ENCODE peak calls at places on chromosomes 11 and 22, in five cellular contexts. P is stimulated activated CD4-positive, alpha-beta T cell treated with anti-CD3 and anti-CD28 coated beads, Interleukin-15, amount 100 ng/mL, for 24 hours; M is activated CD8-positive, alpha-beta memory T cell treated with anti-CD3 and anti-CD28 coated beads for 1 hour; A is 8988T; E is amniotic stem cell. S is an unnamed sample.

GRCh38 chr22:45452565-45453449 is 39.3 kb downstream of the RIBC2 start:
- DNase-seq in A (no peak), P (no peak), E (no peak), M (no peak), S (no peak)

GRCh38 chr11:21625982-21626381 is 566.9 kb upstream of the ANO5 start:
- DNase-seq in P (peak; percentile 1), M (no peak), A (no peak), E (no peak), S (no peak)

GRCh38 chr22:42114721-42115120 is 15.9 kb downstream of the CYP2D6 start:
- DNase-seq in M (no peak), P (no peak), A (no peak), E (no peak), S (no peak)

GRCh38 chr22:26822300-26822699 is 164.9 kb downstream of the MIAT start:
- DNase-seq in E (no peak), M (no peak), A (no peak), P (no peak), S (no peak)

GRCh38 chr22:21641417-21641794 is 696 bp upstream of the SDF2L1 start:
- DNase-seq in E (peak; percentile 20), M (no peak), A (peak; percentile 43), P (no peak), S (no peak)

GRCh38 chr22:38706101-38706884 is 549 bp downstream of the GTPBP1 start:
- DNase-seq in P (peak; percentile 51), E (no peak), A (no peak), M (peak; percentile 14), S (no peak)

GRCh38 chr11:103210543-103210942 is 101.3 kb downstream of the DYNC2H1 start:
- DNase-seq in M (no peak), P (no peak), E (no peak), A (no peak), S (no peak)

GRCh38 chr11:10488581-10489443 is 33.7 kb downstream of the AMPD3 start:
- DNase-seq in P (no peak), M (no peak), E (no peak), A (no peak), S (no peak)

GRCh38 chr22:39384750-39385480 is 14.7 kb upstream of the TAB1 start:
- DNase-seq in A (peak; percentile 63), M (no peak), P (no peak), E (no peak), S (no peak)

GRCh38 chr11:9838961-9839360 is 175.1 kb downstream of the SWAP70 start:
- DNase-seq in M (no peak), A (no peak), E (no peak), P (no peak), S (no peak)

GRCh38 chr11:119788096-119788883 is 59.3 kb upstream of the NECTIN1 start:
- DNase-seq in M (no peak), A (no peak), E (no peak), P (no peak), S (no peak)

GRCh38 chr11:61778357-61778886 is 14.0 kb downstream of the TMEM258 start:
- DNase-seq in P (no peak), E (no peak), M (no peak), A (no peak), S (no peak)

GRCh38 chr11:41879186-41879738 is 419.8 kb upstream of the LRRC4C start:
- DNase-seq in P (no peak), E (no peak), M (no peak), A (no peak), S (no peak)

GRCh38 chr11:32586576-32587190 is 3.1 kb downstream of the EIF3M start:
- DNase-seq in M (no peak), A (peak; percentile 28), P (no peak), E (no peak), S (no peak)

GRCh38 chr11:109526061-109526460 is 104.1 kb downstream of the C11orf87 start:
- DNase-seq in P (no peak), E (no peak), A (no peak), M (no peak), S (no peak)